ENCODE peak calls at places on chromosomes 2 and 18, in five cellular contexts. Y is tibial artery, U is HepG2, H is thoracic aorta, X is body of pancreas. A is an unnamed sample. For H3K9me3, the result is how much of the 10 kb centered on the place peaks cover.

GRCh38 chr2:216327447-216327846 is 44.8 kb downstream of the MARCHF4 start:
- DNase-seq in U (no peak), X (no peak), Y (no peak), H (no peak), A (no peak)

GRCh38 chr18:35029103-35029502 is 12.1 kb upstream of the MAPRE2 start:
- DNase-seq in H (no peak), U (no peak), X (no peak), Y (no peak), A (no peak)

GRCh38 chr2:37321029-37321682 is 3.5 kb downstream of the PRKD3 start:
- DNase-seq in Y (no peak), X (no peak), H (no peak), U (no peak), A (no peak)

GRCh38 chr2:205686231-205687017 is 4.1 kb downstream of the NRP2 start:
- DNase-seq in U (no peak), Y (no peak), X (no peak), H (no peak), A (no peak)

GRCh38 chr18:44731866-44732555 is 51.3 kb downstream of the SETBP1 start:
- DNase-seq in Y (no peak), X (no peak), H (no peak), U (no peak), A (no peak)

GRCh38 chr2:160700006-160700405 is 206.4 kb upstream of the RBMS1 start:
- DNase-seq in U (no peak), X (no peak), H (no peak), Y (no peak), A (no peak)

GRCh38 chr2:241860184-241861078 is 1.7 kb upstream of the PDCD1 start:
- DNase-seq in Y (no peak), U (no peak), X (no peak), H (no peak), A (no peak)

GRCh38 chr2:150762571-150762970 is 275.1 kb upstream of the RND3 start:
- DNase-seq in Y (no peak), X (no peak), U (no peak), H (no peak), A (no peak)

DNA sequence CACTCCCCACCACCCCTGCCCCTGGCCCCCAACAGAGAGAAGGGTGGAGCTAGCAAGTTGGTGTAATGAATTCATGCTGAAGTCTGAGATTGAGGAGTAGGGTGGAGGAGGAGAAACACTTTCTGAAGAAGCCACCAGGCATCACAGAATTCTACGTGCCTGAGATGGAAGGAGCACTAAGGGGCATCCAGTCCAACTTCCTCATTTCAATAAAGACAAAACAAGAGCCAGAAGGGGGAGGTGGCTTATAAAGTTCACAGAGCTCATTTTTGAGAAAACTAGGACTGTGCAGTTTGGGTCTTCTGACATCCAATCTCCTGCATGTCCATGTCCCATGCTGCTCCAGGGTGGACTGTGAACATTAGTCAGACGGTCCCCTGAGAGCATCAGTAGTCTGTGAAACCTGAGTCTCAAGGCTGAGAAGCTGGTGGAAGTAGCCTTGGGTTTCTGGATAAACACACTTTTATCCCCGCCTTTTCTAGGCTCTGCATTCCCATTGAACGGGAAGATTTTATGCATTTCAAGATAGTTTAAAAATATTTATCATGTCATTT is 77.7 kb downstream of the TRIM43 start:
- DNase-seq in Y (no peak), U (no peak), X (no peak), H (no peak), A (no peak)
- H3K9me3 ChIP-seq in Y (under half), U (under half), X (under half), H (under half), A (under half)

DNA sequence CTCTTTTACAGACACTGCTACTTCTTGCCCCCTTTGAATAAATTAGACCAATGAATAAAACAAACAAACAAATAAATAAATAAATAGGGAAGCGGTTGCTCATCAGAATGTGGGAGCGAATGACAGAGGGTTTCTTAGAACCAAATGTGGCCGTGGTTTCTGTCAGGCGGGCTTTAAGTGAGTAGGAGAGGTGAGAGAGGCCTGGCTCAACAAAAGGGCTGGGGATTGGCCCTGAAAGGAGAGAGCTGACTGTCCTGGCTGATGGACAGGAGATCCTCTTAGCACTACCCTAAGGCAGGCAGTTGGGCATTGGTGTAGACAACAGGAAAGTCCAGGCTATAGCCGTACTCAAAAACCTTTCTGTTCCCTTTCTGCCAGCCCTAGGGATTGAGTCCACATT is 6.6 kb downstream of the IL1B start:
- DNase-seq in X (no peak), H (no peak), U (no peak), Y (no peak), A (no peak)
- H3K9me3 ChIP-seq in X (under half), H (under half), U (under half), Y (under half), A (under half)

DNA sequence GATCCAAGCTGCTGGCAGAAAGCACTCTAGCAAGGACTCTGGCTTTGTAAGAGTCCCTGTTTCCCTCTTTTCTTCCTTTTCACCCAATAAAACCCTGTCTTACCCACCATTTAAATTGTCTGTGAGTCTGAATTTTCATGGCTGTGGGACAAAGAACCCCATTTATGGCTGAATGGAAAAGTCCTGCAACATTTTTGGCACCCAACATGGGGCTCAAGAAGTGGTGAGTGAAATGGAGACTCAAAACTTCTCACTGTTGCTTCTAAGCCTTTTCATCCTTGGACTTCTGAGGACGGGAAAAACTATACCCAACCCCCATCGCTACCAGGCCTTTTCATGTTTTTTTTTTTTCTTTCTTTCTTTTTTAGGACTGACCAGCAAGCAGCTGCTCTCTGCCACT is 329.5 kb upstream of the CWC22 start:
- DNase-seq in H (no peak), Y (no peak), X (no peak), U (no peak), A (no peak)
- H3K9me3 ChIP-seq in H (under half), Y (under half), X (under half), U (half or more), A (under half)

DNA sequence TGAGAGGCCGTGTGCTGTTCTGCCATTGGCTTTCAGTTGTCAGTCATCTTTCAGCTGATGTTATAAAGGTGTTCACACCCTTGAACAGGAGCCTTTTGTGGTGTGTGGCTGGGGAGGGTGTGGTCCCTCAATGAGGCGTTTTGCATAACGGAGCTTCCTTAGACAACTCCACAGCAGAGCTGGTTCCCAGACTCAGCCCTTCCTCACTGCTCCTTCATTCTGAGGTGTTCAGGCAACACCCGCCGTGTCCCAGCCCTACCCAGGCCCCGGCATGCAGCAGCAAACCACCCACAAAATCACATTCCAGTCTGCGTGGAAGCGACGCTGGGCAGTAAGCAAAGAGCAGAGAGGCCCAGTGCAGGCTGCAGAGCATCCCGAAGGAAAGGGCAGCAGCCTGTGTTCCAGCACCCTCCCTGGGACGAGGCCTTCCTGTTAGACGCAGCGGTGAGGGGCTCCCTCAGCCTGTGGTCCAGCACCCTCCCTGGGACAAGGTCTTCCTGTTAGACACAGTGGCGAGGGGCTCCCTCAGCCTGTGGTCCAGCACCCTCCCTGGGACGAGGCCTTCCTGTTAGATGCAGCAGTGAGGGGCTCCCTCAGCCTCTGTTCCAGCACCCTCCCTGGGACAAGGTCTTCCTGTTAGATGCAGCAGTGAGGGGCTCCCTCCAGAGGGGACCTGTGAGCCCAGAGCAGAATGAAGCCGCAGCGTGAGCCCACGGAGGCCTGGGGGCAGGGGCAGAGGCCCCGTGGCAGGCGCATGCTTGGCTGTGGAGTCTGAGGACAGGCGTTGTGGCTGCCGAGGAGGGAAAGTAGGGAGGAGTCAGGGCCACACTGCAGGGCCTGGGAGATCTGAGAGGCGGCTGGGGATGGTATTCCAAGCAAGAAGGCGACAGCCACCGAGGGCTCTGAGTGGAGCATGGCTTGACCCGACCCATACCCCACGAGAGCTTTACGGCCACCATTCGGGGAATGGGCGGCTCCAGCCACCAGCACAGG is 201.8 kb upstream of the HDAC4 start:
- DNase-seq in U (no peak), X (no peak), H (no peak), Y (peak), A (peak)
- H3K9me3 ChIP-seq in U (under half), X (under half), H (under half), Y (under half), A (under half)

GRCh38 chr2:95317665-95318425 is 20.7 kb downstream of the KCNIP3 start:
- DNase-seq in X (no peak), U (no peak), Y (no peak), H (no peak), A (no peak)

GRCh38 chr2:95319481-95320343 is 22.6 kb downstream of the KCNIP3 start:
- DNase-seq in X (no peak), H (no peak), U (no peak), Y (no peak), A (no peak)

GRCh38 chr2:95320344-95320712 is 23.2 kb downstream of the KCNIP3 start:
- DNase-seq in X (no peak), H (no peak), U (no peak), Y (no peak), A (no peak)

GRCh38 chr2:95317123-95317500 is 20.0 kb downstream of the KCNIP3 start:
- DNase-seq in H (no peak), Y (no peak), X (no peak), U (no peak), A (no peak)

GRCh38 chr2:95318431-95319220 is 21.5 kb downstream of the KCNIP3 start:
- DNase-seq in Y (no peak), H (no peak), U (no peak), X (no peak), A (no peak)
- H3K9me3 ChIP-seq in Y (under half), H (under half), U (under half), X (under half), A (under half)

GRCh38 chr2:1226766-1227165 is 186.5 kb upstream of the TPO start:
- DNase-seq in H (no peak), X (no peak), Y (no peak), U (no peak), A (no peak)
- H3K9me3 ChIP-seq in H (under half), X (under half), Y (under half), U (under half), A (under half)

GRCh38 chr2:174171686-174172445 is 76.5 kb downstream of the OLA1 start:
- DNase-seq in X (no peak), Y (no peak), H (no peak), U (no peak), A (no peak)

GRCh38 chr2:174174741-174175140 is 73.6 kb downstream of the OLA1 start:
- DNase-seq in X (no peak), H (no peak), U (peak), Y (no peak), A (no peak)

GRCh38 chr2:174176898-174177297 is 71.4 kb downstream of the OLA1 start:
- DNase-seq in X (no peak), Y (no peak), U (no peak), H (no peak), A (no peak)

GRCh38 chr2:174169372-174169771 is 79.0 kb downstream of the OLA1 start:
- DNase-seq in Y (no peak), X (no peak), H (no peak), U (no peak), A (no peak)

GRCh38 chr2:174172802-174173355 is 75.5 kb downstream of the OLA1 start:
- DNase-seq in U (no peak), H (no peak), Y (no peak), X (no peak), A (no peak)
- H3K9me3 ChIP-seq in U (under half), H (under half), Y (under half), X (under half), A (under half)

GRCh38 chr18:78676622-78677482 is 302.8 kb upstream of the SALL3 start:
- DNase-seq in H (no peak), Y (no peak), X (no peak), U (no peak), A (no peak)
- H3K9me3 ChIP-seq in H (under half), Y (under half), X (under half), U (under half), A (under half)

DNA sequence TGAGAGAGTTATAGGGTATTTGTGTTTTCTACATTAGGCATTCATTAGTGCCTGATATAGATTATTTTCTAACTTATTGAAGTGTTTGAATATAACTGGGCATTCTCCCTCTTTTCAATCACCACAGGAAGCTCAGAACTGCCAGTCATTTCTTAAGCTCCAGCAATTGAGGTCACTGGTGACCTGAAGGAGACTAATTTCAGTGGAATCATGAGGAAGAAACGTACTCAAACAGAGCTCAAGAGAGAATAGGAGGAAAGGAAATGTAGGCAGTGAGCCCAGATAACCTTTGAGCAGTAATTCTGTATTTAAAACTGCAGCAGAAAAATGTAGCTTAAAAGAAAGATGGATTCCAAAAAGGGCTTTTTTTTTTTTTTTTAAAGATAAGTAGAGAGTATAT is 1035.5 kb downstream of the SOCS6 start:
- DNase-seq in Y (no peak), U (no peak), X (no peak), H (no peak), A (no peak)
- H3K9me3 ChIP-seq in Y (under half), U (under half), X (under half), H (under half), A (under half)

DNA sequence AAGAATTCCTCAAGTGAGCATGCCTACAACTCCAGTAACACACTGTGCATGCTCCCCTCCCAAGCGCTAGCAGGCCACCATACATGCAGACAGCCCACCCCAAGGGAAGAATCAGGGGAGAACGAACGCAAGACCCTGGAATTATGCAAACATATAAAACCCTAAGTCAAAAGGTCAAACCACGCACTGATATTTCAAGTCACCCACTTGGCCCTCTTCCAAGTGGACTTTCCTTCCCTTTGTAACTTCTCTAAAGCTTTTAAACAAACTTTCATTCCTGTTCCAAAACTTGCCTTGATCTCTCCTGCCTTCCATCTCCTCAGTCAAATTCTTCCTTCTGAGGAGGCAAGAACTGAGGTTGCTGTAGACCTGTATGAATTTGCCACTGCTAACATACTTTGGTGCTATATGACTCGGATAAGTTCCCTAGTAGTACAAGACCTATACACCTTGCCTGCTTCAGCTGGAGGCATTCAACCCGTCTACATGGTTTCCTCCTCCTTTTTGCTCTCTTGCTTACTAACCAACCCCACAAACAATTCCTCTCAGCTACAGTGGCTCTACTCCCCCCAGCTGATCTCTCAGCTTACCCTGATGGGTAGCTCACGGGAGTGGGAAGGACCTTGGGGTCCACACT is 11.1 kb upstream of the RPIA start:
- DNase-seq in U (peak), Y (no peak), H (no peak), X (no peak), A (no peak)
- H3K9me3 ChIP-seq in U (under half), Y (under half), H (under half), X (under half), A (under half)